ENCODE peak calls at places on chromosomes 6 and 20, in six cellular contexts. One of them, this sample, is unnamed.

GRCh38 chr20:53148764-53149163 is 176.6 kb downstream of the TSHZ2 start:
- DNase-seq in H9: no peak
- DNase-seq in IMR-90: no peak
- DNase-seq in neuronal stem cell: no peak
- DNase-seq in mesenchymal stem cell: peak
- DNase-seq in H1: no peak
- DNase-seq in this sample: no peak

GRCh38 chr6:75288023-75288422 is 3.4 kb upstream of the TMEM30A start:
- DNase-seq in H9: no peak
- DNase-seq in IMR-90: no peak
- DNase-seq in neuronal stem cell: no peak
- DNase-seq in mesenchymal stem cell: no peak
- DNase-seq in H1: no peak
- DNase-seq in this sample: no peak

GRCh38 chr20:31817461-31817860 is 1.7 kb upstream of the MYLK2 start:
- DNase-seq in H9: no peak
- DNase-seq in IMR-90: no peak
- DNase-seq in neuronal stem cell: no peak
- DNase-seq in mesenchymal stem cell: no peak
- DNase-seq in H1: no peak
- DNase-seq in this sample: no peak

GRCh38 chr6:47810885-47811284 is 29.1 kb downstream of the OPN5 start:
- DNase-seq in H9: peak
- DNase-seq in IMR-90: no peak
- DNase-seq in neuronal stem cell: peak
- DNase-seq in mesenchymal stem cell: no peak
- DNase-seq in H1: no peak
- DNase-seq in this sample: peak

GRCh38 chr20:45436732-45437485 is 21.0 kb downstream of the PIGT start:
- DNase-seq in H9: peak
- DNase-seq in IMR-90: peak
- DNase-seq in neuronal stem cell: peak
- DNase-seq in mesenchymal stem cell: peak
- DNase-seq in H1: no peak
- DNase-seq in this sample: peak

GRCh38 chr6:143806282-143807102 is 36.6 kb upstream of the LTV1 start:
- DNase-seq in H9: no peak
- DNase-seq in IMR-90: peak
- DNase-seq in neuronal stem cell: no peak
- DNase-seq in mesenchymal stem cell: peak
- DNase-seq in H1: no peak
- DNase-seq in this sample: no peak

GRCh38 chr20:57294558-57294957 is 28.1 kb upstream of the BMP7 start:
- DNase-seq in H9: no peak
- DNase-seq in IMR-90: no peak
- DNase-seq in neuronal stem cell: peak
- DNase-seq in mesenchymal stem cell: no peak
- DNase-seq in H1: no peak
- DNase-seq in this sample: peak

GRCh38 chr20:19621072-19621471 is 137.0 kb upstream of the RIN2 start:
- DNase-seq in H9: no peak
- DNase-seq in IMR-90: peak
- DNase-seq in neuronal stem cell: no peak
- DNase-seq in mesenchymal stem cell: no peak
- DNase-seq in H1: no peak
- DNase-seq in this sample: peak

GRCh38 chr6:55882731-55883595 is 7.6 kb upstream of the BMP5 start:
- DNase-seq in H9: no peak
- DNase-seq in IMR-90: peak
- DNase-seq in neuronal stem cell: no peak
- DNase-seq in mesenchymal stem cell: peak
- DNase-seq in H1: no peak
- DNase-seq in this sample: peak

GRCh38 chr6:81938014-81938761 is 185.7 kb upstream of the TENT5A start:
- DNase-seq in H9: no peak
- DNase-seq in IMR-90: peak
- DNase-seq in neuronal stem cell: no peak
- DNase-seq in mesenchymal stem cell: peak
- DNase-seq in H1: no peak
- DNase-seq in this sample: peak

GRCh38 chr6:72999995-73000394 is 225.3 kb downstream of the KHDC1L start:
- DNase-seq in H9: no peak
- DNase-seq in IMR-90: no peak
- DNase-seq in neuronal stem cell: no peak
- DNase-seq in mesenchymal stem cell: no peak
- DNase-seq in H1: no peak
- DNase-seq in this sample: no peak
- H2BK15ac ChIP-seq in H9: no peak
- H2BK15ac ChIP-seq in IMR-90: no peak
- H2BK15ac ChIP-seq in neuronal stem cell: no peak
- H2BK15ac ChIP-seq in mesenchymal stem cell: no peak
- H2BK15ac ChIP-seq in H1: no peak
- H2BK15ac ChIP-seq in this sample: no peak

DNA sequence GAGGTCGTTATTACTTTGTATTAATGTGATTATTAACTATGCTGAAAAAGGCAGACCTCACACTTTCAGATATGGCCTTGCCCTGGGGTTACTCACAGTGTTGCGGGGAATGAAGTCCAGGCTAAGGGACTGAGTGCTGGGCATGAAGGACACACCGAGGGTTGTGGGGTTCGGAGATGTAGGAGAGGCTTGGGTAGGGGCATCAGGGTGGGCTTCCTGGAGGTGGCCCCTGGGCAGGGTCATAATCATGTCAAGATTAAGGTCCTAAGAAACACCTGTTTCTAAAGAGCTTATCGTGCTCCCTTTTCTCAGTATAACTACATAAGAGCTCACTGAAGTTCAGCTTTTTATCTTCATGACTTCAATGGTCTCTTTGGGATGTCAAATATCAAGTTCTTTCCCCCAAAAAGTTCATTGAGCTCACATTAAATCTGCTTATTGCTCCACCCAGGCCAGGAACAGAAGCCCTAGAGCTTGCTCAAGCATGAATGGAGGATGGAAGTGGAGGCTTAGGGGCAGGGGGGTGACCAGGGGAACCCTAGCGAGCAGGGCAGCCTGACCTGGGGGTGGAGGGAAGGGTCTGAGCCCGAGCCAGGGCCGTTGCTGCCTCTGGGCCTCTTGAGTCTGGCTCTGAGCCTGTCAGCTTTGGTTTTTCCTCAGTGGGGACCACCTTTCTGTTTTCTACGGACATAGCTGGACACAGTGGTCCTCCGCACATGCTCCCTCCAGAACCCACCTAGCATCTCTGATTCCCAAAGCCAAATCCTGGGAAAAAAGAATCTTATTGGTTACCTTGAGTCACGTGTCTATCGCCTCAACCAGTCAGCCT is 37.3 kb upstream of the TGM2 start:
- DNase-seq in H9: no peak
- DNase-seq in IMR-90: no peak
- DNase-seq in neuronal stem cell: no peak
- DNase-seq in mesenchymal stem cell: no peak
- DNase-seq in H1: no peak
- DNase-seq in this sample: no peak
- H2AK5ac ChIP-seq in H9: no peak
- H2AK5ac ChIP-seq in IMR-90: peak
- H2AK5ac ChIP-seq in neuronal stem cell: no peak
- H2AK5ac ChIP-seq in mesenchymal stem cell: no peak
- H2AK5ac ChIP-seq in H1: no peak
- H2AK5ac ChIP-seq in this sample: no peak

GRCh38 chr20:58853466-58853865 is 950 bp downstream of the GNAS start:
- DNase-seq in H9: no peak
- DNase-seq in IMR-90: no peak
- DNase-seq in neuronal stem cell: no peak
- DNase-seq in mesenchymal stem cell: no peak
- DNase-seq in H1: no peak
- DNase-seq in this sample: no peak

GRCh38 chr20:58851221-58851968 is 693 bp upstream of the GNAS-AS1 start:
- DNase-seq in H9: peak
- DNase-seq in IMR-90: no peak
- DNase-seq in neuronal stem cell: no peak
- DNase-seq in mesenchymal stem cell: no peak
- DNase-seq in H1: no peak
- DNase-seq in this sample: no peak

GRCh38 chr20:58852559-58853271 is at the start of gene GNAS:
- DNase-seq in H9: peak
- DNase-seq in IMR-90: peak
- DNase-seq in neuronal stem cell: peak
- DNase-seq in mesenchymal stem cell: peak
- DNase-seq in H1: peak
- DNase-seq in this sample: peak

GRCh38 chr20:58851969-58852458 is 502 bp upstream of the GNAS start:
- DNase-seq in H9: no peak
- DNase-seq in IMR-90: no peak
- DNase-seq in neuronal stem cell: no peak
- DNase-seq in mesenchymal stem cell: no peak
- DNase-seq in H1: no peak
- DNase-seq in this sample: no peak

GRCh38 chr20:58850693-58851174 is at the start of gene GNAS-AS1:
- DNase-seq in H9: peak
- DNase-seq in IMR-90: peak
- DNase-seq in neuronal stem cell: peak
- DNase-seq in mesenchymal stem cell: peak
- DNase-seq in H1: peak
- DNase-seq in this sample: peak
- H3K4ac ChIP-seq in H9: peak
- H3K4ac ChIP-seq in IMR-90: peak
- H3K4ac ChIP-seq in neuronal stem cell: no peak
- H3K4ac ChIP-seq in mesenchymal stem cell: no peak
- H3K4ac ChIP-seq in H1: peak
- H3K4ac ChIP-seq in this sample: no peak

GRCh38 chr6:130865793-130866192 is 38.6 kb downstream of the SMLR1 start:
- DNase-seq in H9: no peak
- DNase-seq in IMR-90: no peak
- DNase-seq in neuronal stem cell: no peak
- DNase-seq in mesenchymal stem cell: no peak
- DNase-seq in H1: no peak
- DNase-seq in this sample: no peak

GRCh38 chr6:130869681-130870080 is 42.5 kb downstream of the SMLR1 start:
- DNase-seq in H9: no peak
- DNase-seq in IMR-90: no peak
- DNase-seq in neuronal stem cell: no peak
- DNase-seq in mesenchymal stem cell: no peak
- DNase-seq in H1: no peak
- DNase-seq in this sample: no peak

GRCh38 chr6:130872250-130873095 is 45.3 kb downstream of the SMLR1 start:
- DNase-seq in H9: peak
- DNase-seq in IMR-90: peak
- DNase-seq in neuronal stem cell: peak
- DNase-seq in mesenchymal stem cell: peak
- DNase-seq in H1: no peak
- DNase-seq in this sample: peak

GRCh38 chr6:130864344-130864743 is 37.1 kb downstream of the SMLR1 start:
- DNase-seq in H9: no peak
- DNase-seq in IMR-90: no peak
- DNase-seq in neuronal stem cell: no peak
- DNase-seq in mesenchymal stem cell: no peak
- DNase-seq in H1: no peak
- DNase-seq in this sample: no peak

GRCh38 chr6:130870179-130870881 is 43.1 kb downstream of the SMLR1 start:
- DNase-seq in H9: no peak
- DNase-seq in IMR-90: no peak
- DNase-seq in neuronal stem cell: no peak
- DNase-seq in mesenchymal stem cell: no peak
- DNase-seq in H1: no peak
- DNase-seq in this sample: no peak
- H2BK15ac ChIP-seq in H9: no peak
- H2BK15ac ChIP-seq in IMR-90: no peak
- H2BK15ac ChIP-seq in neuronal stem cell: no peak
- H2BK15ac ChIP-seq in mesenchymal stem cell: no peak
- H2BK15ac ChIP-seq in H1: no peak
- H2BK15ac ChIP-seq in this sample: no peak

GRCh38 chr6:41469156-41469950 is 76.8 kb upstream of the FOXP4 start:
- DNase-seq in H9: no peak
- DNase-seq in IMR-90: no peak
- DNase-seq in neuronal stem cell: no peak
- DNase-seq in mesenchymal stem cell: no peak
- DNase-seq in H1: no peak
- DNase-seq in this sample: no peak

GRCh38 chr6:41467627-41468404 is 78.4 kb upstream of the FOXP4 start:
- DNase-seq in H9: no peak
- DNase-seq in IMR-90: no peak
- DNase-seq in neuronal stem cell: no peak
- DNase-seq in mesenchymal stem cell: no peak
- DNase-seq in H1: no peak
- DNase-seq in this sample: no peak

GRCh38 chr6:41469951-41470340 is 76.2 kb upstream of the FOXP4 start:
- DNase-seq in H9: no peak
- DNase-seq in IMR-90: no peak
- DNase-seq in neuronal stem cell: no peak
- DNase-seq in mesenchymal stem cell: peak
- DNase-seq in H1: no peak
- DNase-seq in this sample: peak

GRCh38 chr6:41471064-41471895 is 74.9 kb upstream of the FOXP4 start:
- DNase-seq in H9: no peak
- DNase-seq in IMR-90: no peak
- DNase-seq in neuronal stem cell: no peak
- DNase-seq in mesenchymal stem cell: no peak
- DNase-seq in H1: no peak
- DNase-seq in this sample: no peak

GRCh38 chr6:41470341-41471063 is 75.7 kb upstream of the FOXP4 start:
- DNase-seq in H9: no peak
- DNase-seq in IMR-90: no peak
- DNase-seq in neuronal stem cell: no peak
- DNase-seq in mesenchymal stem cell: peak
- DNase-seq in H1: no peak
- DNase-seq in this sample: peak
- H2AK5ac ChIP-seq in H9: no peak
- H2AK5ac ChIP-seq in IMR-90: no peak
- H2AK5ac ChIP-seq in neuronal stem cell: peak
- H2AK5ac ChIP-seq in mesenchymal stem cell: no peak
- H2AK5ac ChIP-seq in H1: no peak
- H2AK5ac ChIP-seq in this sample: no peak

GRCh38 chr6:142802124-142802523 is 142.9 kb downstream of the HIVEP2 start:
- DNase-seq in H9: no peak
- DNase-seq in IMR-90: peak
- DNase-seq in neuronal stem cell: no peak
- DNase-seq in mesenchymal stem cell: peak
- DNase-seq in H1: no peak
- DNase-seq in this sample: peak
- H3K4ac ChIP-seq in H9: no peak
- H3K4ac ChIP-seq in IMR-90: peak
- H3K4ac ChIP-seq in neuronal stem cell: no peak
- H3K4ac ChIP-seq in mesenchymal stem cell: no peak
- H3K4ac ChIP-seq in H1: no peak
- H3K4ac ChIP-seq in this sample: no peak

This sample was measured in mesendoderm.